ENCODE peak calls at places on chromosomes 13 and 19, in five cellular contexts. One of them, this sample, is unnamed.

GRCh38 chr13:20824762-20825161 is 51.0 kb upstream of the EEF1AKMT1 start:
- DNase-seq in heart right ventricle: no peak
- DNase-seq in CD8-positive, alpha-beta memory T cell: no peak
- DNase-seq in upper lobe of left lung: no peak
- DNase-seq in aorta: no peak
- DNase-seq in this sample: no peak

GRCh38 chr13:97199451-97199850 is 22.7 kb upstream of the MBNL2 start:
- DNase-seq in upper lobe of left lung: no peak
- DNase-seq in aorta: no peak
- DNase-seq in CD8-positive, alpha-beta memory T cell: no peak
- DNase-seq in heart right ventricle: no peak
- DNase-seq in this sample: no peak

GRCh38 chr13:78978381-78978998 is 319.5 kb upstream of the OBI1 start:
- DNase-seq in aorta: no peak
- DNase-seq in upper lobe of left lung: peak; percentile 23
- DNase-seq in CD8-positive, alpha-beta memory T cell: peak; percentile 47
- DNase-seq in heart right ventricle: no peak
- DNase-seq in this sample: no peak

GRCh38 chr19:15283141-15283885 is 49.0 kb downstream of the BRD4 start:
- DNase-seq in aorta: no peak
- DNase-seq in heart right ventricle: no peak
- DNase-seq in upper lobe of left lung: peak; percentile 59
- DNase-seq in CD8-positive, alpha-beta memory T cell: no peak
- DNase-seq in this sample: no peak

GRCh38 chr13:70809588-70809987 is 701.3 kb upstream of the KLHL1 start:
- DNase-seq in heart right ventricle: no peak
- DNase-seq in CD8-positive, alpha-beta memory T cell: no peak
- DNase-seq in upper lobe of left lung: no peak
- DNase-seq in aorta: no peak
- DNase-seq in this sample: no peak

GRCh38 chr13:111042661-111043226 is 72.4 kb upstream of the ARHGEF7 start:
- DNase-seq in heart right ventricle: no peak
- DNase-seq in CD8-positive, alpha-beta memory T cell: no peak
- DNase-seq in upper lobe of left lung: no peak
- DNase-seq in aorta: no peak
- DNase-seq in this sample: no peak

GRCh38 chr19:55340784-55341147 is 1.1 kb downstream of the KMT5C start:
- DNase-seq in aorta: no peak
- DNase-seq in upper lobe of left lung: no peak
- DNase-seq in CD8-positive, alpha-beta memory T cell: no peak
- DNase-seq in heart right ventricle: no peak
- DNase-seq in this sample: no peak

GRCh38 chr13:36493046-36493445 is 60.8 kb downstream of the CCNA1 start:
- DNase-seq in CD8-positive, alpha-beta memory T cell: no peak
- DNase-seq in upper lobe of left lung: no peak
- DNase-seq in heart right ventricle: no peak
- DNase-seq in aorta: no peak
- DNase-seq in this sample: no peak

GRCh38 chr19:46866407-46867132 is 5.8 kb downstream of the ARHGAP35 start:
- DNase-seq in upper lobe of left lung: no peak
- DNase-seq in heart right ventricle: no peak
- DNase-seq in aorta: no peak
- DNase-seq in CD8-positive, alpha-beta memory T cell: no peak
- DNase-seq in this sample: no peak

GRCh38 chr19:46862504-46862835 is 1.7 kb downstream of the ARHGAP35 start:
- DNase-seq in upper lobe of left lung: no peak
- DNase-seq in CD8-positive, alpha-beta memory T cell: no peak
- DNase-seq in heart right ventricle: no peak
- DNase-seq in aorta: no peak
- DNase-seq in this sample: no peak

GRCh38 chr19:46862974-46863632 is 2.3 kb downstream of the ARHGAP35 start:
- DNase-seq in upper lobe of left lung: no peak
- DNase-seq in aorta: no peak
- DNase-seq in CD8-positive, alpha-beta memory T cell: no peak
- DNase-seq in heart right ventricle: no peak
- DNase-seq in this sample: no peak

GRCh38 chr19:46861691-46862503 is 1.1 kb downstream of the ARHGAP35 start:
- DNase-seq in heart right ventricle: peak; percentile 22
- DNase-seq in aorta: no peak
- DNase-seq in CD8-positive, alpha-beta memory T cell: no peak
- DNase-seq in upper lobe of left lung: no peak
- DNase-seq in this sample: no peak

GRCh38 chr19:46863818-46864629 is 3.2 kb downstream of the ARHGAP35 start:
- DNase-seq in upper lobe of left lung: peak; percentile 79
- DNase-seq in heart right ventricle: no peak
- DNase-seq in CD8-positive, alpha-beta memory T cell: no peak
- DNase-seq in aorta: no peak
- DNase-seq in this sample: no peak
- H3K27ac ChIP-seq in upper lobe of left lung: peak overlapping the region; percentile 90
- H3K27ac ChIP-seq in heart right ventricle: peak overlapping the region; percentile 98
- H3K27ac ChIP-seq in CD8-positive, alpha-beta memory T cell: peak overlapping the region; percentile 21
- H3K27ac ChIP-seq in aorta: peak overlapping the region; percentile 59
- H3K27ac ChIP-seq in this sample: peak overlapping the region; percentile 98

DNA sequence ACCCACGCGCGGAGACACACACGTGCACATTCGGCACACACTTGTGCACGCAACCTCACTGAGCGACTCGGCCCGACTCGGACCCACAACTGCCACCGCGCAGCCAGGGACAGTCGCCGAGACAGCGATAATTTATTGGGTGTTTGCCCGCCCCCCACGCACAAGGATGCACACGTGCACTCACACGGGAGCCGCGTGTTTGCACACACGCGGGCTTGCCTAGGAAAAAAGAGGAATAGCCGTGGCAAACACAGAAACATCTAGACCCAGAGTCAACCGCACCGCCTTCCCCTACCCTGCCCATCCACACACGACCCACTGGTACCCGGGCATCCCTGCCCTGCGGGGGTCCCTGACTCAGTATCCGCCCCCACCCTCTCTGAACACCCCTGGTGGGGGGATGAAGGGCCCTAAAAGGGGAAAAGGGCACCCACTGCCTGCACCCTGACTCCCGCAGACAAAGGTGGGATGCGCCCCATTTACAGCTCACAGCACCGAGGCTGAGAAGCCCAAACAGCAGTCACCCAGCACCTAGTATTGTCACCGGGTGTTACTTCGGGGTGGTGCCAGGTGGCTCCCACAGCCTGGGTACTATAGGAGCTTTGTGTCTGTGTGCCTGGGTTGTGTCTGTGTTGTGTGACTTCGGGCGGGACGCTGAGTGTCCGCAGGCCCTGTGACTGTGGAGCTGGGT is 1.0 kb upstream of the SSBP4 start:
- DNase-seq in heart right ventricle: no peak
- DNase-seq in CD8-positive, alpha-beta memory T cell: peak; percentile 57
- DNase-seq in upper lobe of left lung: no peak
- DNase-seq in aorta: peak; percentile 85
- DNase-seq in this sample: no peak
- H3K27ac ChIP-seq in heart right ventricle: peak overlapping the region; percentile 99
- H3K27ac ChIP-seq in CD8-positive, alpha-beta memory T cell: peak overlapping the region; percentile 83
- H3K27ac ChIP-seq in upper lobe of left lung: peak overlapping the region; percentile 94
- H3K27ac ChIP-seq in aorta: peak overlapping the region; percentile 46
- H3K27ac ChIP-seq in this sample: peak overlapping the region; percentile 99

DNA sequence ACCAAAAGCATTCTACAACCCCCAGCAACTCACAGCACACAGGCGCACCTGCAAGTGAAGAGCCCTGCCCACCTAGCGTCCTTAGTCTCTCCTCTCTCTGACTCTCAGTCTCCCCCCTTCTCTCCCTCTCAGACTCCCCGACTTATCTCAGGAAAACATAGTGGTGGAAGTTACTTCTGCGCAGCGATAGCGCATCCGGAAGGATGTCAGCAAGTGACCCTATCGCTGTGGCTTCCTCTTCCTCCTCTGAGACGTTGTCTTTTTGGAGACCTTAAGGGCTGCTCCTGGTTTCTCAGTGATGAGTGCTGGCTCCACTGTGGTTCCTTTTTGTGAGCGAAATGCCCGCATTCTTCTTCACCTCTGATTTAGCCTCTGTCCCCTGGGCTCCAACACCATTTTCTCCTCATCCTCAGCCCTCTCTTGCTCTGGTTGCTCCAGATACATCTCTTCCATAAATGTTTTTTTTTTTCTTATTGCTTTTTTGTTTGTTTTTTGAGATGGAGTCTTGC is 1.4 kb upstream of the YIF1B start:
- DNase-seq in CD8-positive, alpha-beta memory T cell: no peak
- DNase-seq in aorta: no peak
- DNase-seq in heart right ventricle: no peak
- DNase-seq in upper lobe of left lung: peak; percentile 58
- DNase-seq in this sample: no peak
- H3K27ac ChIP-seq in CD8-positive, alpha-beta memory T cell: peak overlapping the region; percentile 95
- H3K27ac ChIP-seq in aorta: no peak overlapping the region
- H3K27ac ChIP-seq in heart right ventricle: peak overlapping the region; percentile 84
- H3K27ac ChIP-seq in upper lobe of left lung: peak overlapping the region; percentile 77
- H3K27ac ChIP-seq in this sample: peak overlapping the region; percentile 93

DNA sequence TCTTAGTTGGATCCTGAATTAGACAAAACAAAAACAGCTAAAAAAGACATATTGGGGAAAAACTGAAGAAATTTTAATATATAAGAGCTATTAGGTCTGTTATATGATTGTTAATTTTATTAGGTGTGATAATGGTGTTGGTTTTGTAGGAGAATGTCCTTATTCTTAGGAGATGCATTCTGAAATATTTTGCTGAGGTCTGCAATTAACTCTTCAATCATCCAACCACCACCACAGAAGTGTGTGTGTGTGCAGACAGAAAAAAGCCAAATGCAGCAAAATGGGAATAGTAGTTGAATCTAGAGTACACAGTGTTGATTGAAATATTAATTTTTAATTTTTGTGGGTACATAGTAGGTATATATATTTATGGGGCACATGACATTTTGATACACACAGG is 12.1 kb upstream of the KBTBD7 start:
- DNase-seq in aorta: no peak
- DNase-seq in heart right ventricle: no peak
- DNase-seq in CD8-positive, alpha-beta memory T cell: no peak
- DNase-seq in upper lobe of left lung: no peak
- DNase-seq in this sample: no peak
- H3K27ac ChIP-seq in aorta: no peak overlapping the region
- H3K27ac ChIP-seq in heart right ventricle: no peak overlapping the region
- H3K27ac ChIP-seq in CD8-positive, alpha-beta memory T cell: no peak overlapping the region
- H3K27ac ChIP-seq in upper lobe of left lung: no peak overlapping the region
- H3K27ac ChIP-seq in this sample: no peak overlapping the region

DNA sequence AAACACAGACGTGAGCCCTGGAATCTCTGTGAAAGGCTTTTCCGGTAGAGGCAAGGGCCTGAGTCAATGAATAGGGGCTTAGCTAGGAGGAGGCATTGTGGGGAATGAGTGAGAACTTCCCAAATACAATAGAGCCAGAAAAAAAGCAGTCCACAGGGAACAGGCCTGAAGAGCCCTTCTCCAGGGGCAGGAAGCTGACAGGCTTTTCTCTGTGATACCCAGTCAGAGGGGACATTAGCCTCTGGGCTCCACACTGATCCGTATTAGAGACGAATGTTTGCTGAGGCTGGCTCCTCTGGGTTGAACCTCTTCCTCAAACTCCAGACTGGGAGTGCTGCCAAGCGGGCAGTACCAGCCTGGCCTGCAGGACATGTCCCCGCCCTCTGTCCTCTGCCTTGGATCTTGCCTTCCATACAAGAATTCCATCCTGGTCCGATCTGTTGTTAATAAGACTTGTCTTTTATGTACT is 2.3 kb downstream of the DHRS12 start:
- DNase-seq in upper lobe of left lung: peak; percentile 89
- DNase-seq in heart right ventricle: peak; percentile 75
- DNase-seq in CD8-positive, alpha-beta memory T cell: no peak
- DNase-seq in aorta: peak; percentile 91
- DNase-seq in this sample: peak; percentile 81
- H3K27ac ChIP-seq in upper lobe of left lung: peak overlapping the region; percentile 99
- H3K27ac ChIP-seq in heart right ventricle: peak overlapping the region; percentile 100
- H3K27ac ChIP-seq in CD8-positive, alpha-beta memory T cell: peak overlapping the region; percentile 99
- H3K27ac ChIP-seq in aorta: peak overlapping the region; percentile 96
- H3K27ac ChIP-seq in this sample: peak overlapping the region; percentile 100

This sample was measured in left ventricle myocardium inferior.